ENCODE peak calls at places on chromosome 16, in nine cellular contexts. V, Q, M, P, B, G, X, O and W are unnamed samples.

GRCh38 chr16:79752421-79752820 is 151.9 kb upstream of the MAF start:
- DNase-seq in V (no peak), Q (no peak), M (no peak), P (no peak), B (no peak), G (no peak), X (no peak), O (no peak), W (no peak)

GRCh38 chr16:69217433-69217832 is 30.5 kb downstream of the SNTB2 start:
- DNase-seq in V (no peak), Q (peak), M (peak), P (no peak), B (no peak), G (peak), X (no peak), O (no peak), W (peak)

GRCh38 chr16:86975445-86975844 is 341.7 kb downstream of the C16orf95 start:
- DNase-seq in V (no peak), Q (peak), M (peak), P (no peak), B (no peak), G (peak), X (no peak), O (no peak), W (peak)

GRCh38 chr16:89023151-89023551 is 46.1 kb upstream of the CBFA2T3 start:
- DNase-seq in V (no peak), Q (no peak), M (no peak), P (no peak), B (no peak), G (no peak), X (no peak), O (no peak), W (no peak)

GRCh38 chr16:74929636-74930035 is 55.3 kb downstream of the WDR59 start:
- DNase-seq in V (no peak), Q (no peak), M (no peak), P (no peak), B (no peak), G (no peak), X (no peak), O (no peak), W (no peak)

GRCh38 chr16:81899601-81900000 is 111.7 kb downstream of the SDR42E1 start:
- DNase-seq in V (no peak), Q (no peak), M (no peak), P (peak), B (no peak), G (no peak), X (no peak), O (no peak), W (no peak)

GRCh38 chr16:25721439-25721838 is 29.7 kb downstream of the HS3ST4 start:
- DNase-seq in V (no peak), Q (no peak), M (no peak), P (no peak), B (no peak), G (no peak), X (no peak), O (no peak), W (no peak)

GRCh38 chr16:67412294-67412693 is 4.0 kb downstream of the ZDHHC1 start:
- DNase-seq in V (no peak), Q (no peak), M (no peak), P (no peak), B (no peak), G (no peak), X (no peak), O (no peak), W (no peak)

GRCh38 chr16:75377971-75378386 is 55.3 kb downstream of the CFDP1 start:
- DNase-seq in V (no peak), Q (peak), M (no peak), P (no peak), B (no peak), G (peak), X (no peak), O (no peak), W (peak)

GRCh38 chr16:15523092-15523541 is 88.7 kb downstream of the BMERB1 start:
- DNase-seq in V (peak), Q (no peak), M (no peak), P (no peak), B (no peak), G (no peak), X (no peak), O (peak), W (no peak)

GRCh38 chr16:80324371-80324770 is 216.4 kb upstream of the DYNLRB2 start:
- DNase-seq in V (no peak), Q (no peak), M (no peak), P (no peak), B (no peak), G (no peak), X (no peak), O (no peak), W (no peak)

GRCh38 chr16:25007284-25007984 is 7.7 kb downstream of the ARHGAP17 start:
- DNase-seq in V (no peak), Q (peak), M (no peak), P (no peak), B (no peak), G (no peak), X (no peak), O (no peak), W (no peak)

GRCh38 chr16:58640949-58641348 is 11.3 kb upstream of the CNOT1 start:
- DNase-seq in V (no peak), Q (no peak), M (no peak), P (no peak), B (no peak), G (no peak), X (no peak), O (no peak), W (no peak)

GRCh38 chr16:35195173-35195863 is 1735.9 kb downstream of the TP53TG3F start:
- DNase-seq in V (peak), Q (no peak), M (no peak), P (no peak), B (no peak), G (no peak), X (no peak), O (no peak), W (no peak)

GRCh38 chr16:50259334-50260205 is 6.8 kb upstream of the ADCY7 start:
- DNase-seq in V (no peak), Q (peak), M (no peak), P (no peak), B (no peak), G (no peak), X (peak), O (no peak), W (no peak)